ENCODE peak calls at places on chromosomes 11 and 22, in five cellular contexts. One of them, this sample, is unnamed. For H3K4me1, the result is how much of the 10 kb centered on the place peaks cover.

GRCh38 chr22:26722159-26722558 is 64.8 kb downstream of the MIAT start:
- DNase-seq in psoas muscle: no peak
- DNase-seq in A549: peak
- DNase-seq in tibial nerve: no peak
- DNase-seq in right lobe of liver: no peak
- DNase-seq in this sample: no peak

GRCh38 chr11:106280041-106280440 is 202.6 kb downstream of the AASDHPPT start:
- DNase-seq in psoas muscle: no peak
- DNase-seq in A549: no peak
- DNase-seq in tibial nerve: no peak
- DNase-seq in right lobe of liver: no peak
- DNase-seq in this sample: no peak

GRCh38 chr11:69052343-69053168 is 3.8 kb downstream of the TPCN2 start:
- DNase-seq in psoas muscle: no peak
- DNase-seq in A549: no peak
- DNase-seq in tibial nerve: no peak
- DNase-seq in right lobe of liver: no peak
- DNase-seq in this sample: peak

GRCh38 chr11:125950696-125951645 is 5.1 kb downstream of the VSIG10L2 start:
- DNase-seq in psoas muscle: peak
- DNase-seq in A549: no peak
- DNase-seq in tibial nerve: no peak
- DNase-seq in right lobe of liver: no peak
- DNase-seq in this sample: peak

GRCh38 chr22:18065256-18065655 is 12.5 kb upstream of the PEX26 start:
- DNase-seq in psoas muscle: no peak
- DNase-seq in A549: peak
- DNase-seq in tibial nerve: no peak
- DNase-seq in right lobe of liver: peak
- DNase-seq in this sample: no peak

GRCh38 chr11:249062-249461 is 12.3 kb downstream of the PSMD13 start:
- DNase-seq in psoas muscle: no peak
- DNase-seq in A549: no peak
- DNase-seq in tibial nerve: no peak
- DNase-seq in right lobe of liver: no peak
- DNase-seq in this sample: no peak

GRCh38 chr11:69353696-69354544 is 60.0 kb downstream of the MYEOV start:
- DNase-seq in psoas muscle: no peak
- DNase-seq in A549: no peak
- DNase-seq in tibial nerve: no peak
- DNase-seq in right lobe of liver: peak
- DNase-seq in this sample: peak

GRCh38 chr22:42872821-42873220 is 15.7 kb upstream of the ARFGAP3 start:
- DNase-seq in psoas muscle: no peak
- DNase-seq in A549: no peak
- DNase-seq in tibial nerve: no peak
- DNase-seq in right lobe of liver: no peak
- DNase-seq in this sample: no peak

GRCh38 chr22:47835726-47836125 is 1073.3 kb downstream of the TBC1D22A start:
- DNase-seq in psoas muscle: no peak
- DNase-seq in A549: peak
- DNase-seq in tibial nerve: no peak
- DNase-seq in right lobe of liver: no peak
- DNase-seq in this sample: no peak

GRCh38 chr11:96012086-96012824 is 88.3 kb upstream of the MTMR2 start:
- DNase-seq in psoas muscle: no peak
- DNase-seq in A549: peak
- DNase-seq in tibial nerve: peak
- DNase-seq in right lobe of liver: no peak
- DNase-seq in this sample: no peak

GRCh38 chr11:60265373-60266214 is 14.9 kb upstream of the MS4A4A start:
- DNase-seq in psoas muscle: no peak
- DNase-seq in A549: peak
- DNase-seq in tibial nerve: no peak
- DNase-seq in right lobe of liver: no peak
- DNase-seq in this sample: no peak

GRCh38 chr11:104547996-104548661 is 350.1 kb downstream of the CASP12 start:
- DNase-seq in psoas muscle: no peak
- DNase-seq in A549: no peak
- DNase-seq in tibial nerve: no peak
- DNase-seq in right lobe of liver: no peak
- DNase-seq in this sample: no peak

GRCh38 chr11:118734031-118734430 is 54.6 kb upstream of the TREH start:
- DNase-seq in psoas muscle: no peak
- DNase-seq in A549: no peak
- DNase-seq in tibial nerve: no peak
- DNase-seq in right lobe of liver: no peak
- DNase-seq in this sample: no peak

GRCh38 chr11:86041975-86042378 is 26.9 kb downstream of the PICALM start:
- DNase-seq in psoas muscle: no peak
- DNase-seq in A549: peak
- DNase-seq in tibial nerve: peak
- DNase-seq in right lobe of liver: no peak
- DNase-seq in this sample: peak

GRCh38 chr11:47378011-47378835 is at the start of gene SPI1:
- DNase-seq in psoas muscle: peak
- DNase-seq in A549: no peak
- DNase-seq in tibial nerve: no peak
- DNase-seq in right lobe of liver: peak
- DNase-seq in this sample: no peak

GRCh38 chr11:90722552-90723190 is 499.8 kb upstream of the CHORDC1 start:
- DNase-seq in psoas muscle: no peak
- DNase-seq in A549: peak
- DNase-seq in tibial nerve: no peak
- DNase-seq in right lobe of liver: no peak
- DNase-seq in this sample: no peak

GRCh38 chr11:9754041-9754471 is 90.2 kb downstream of the SWAP70 start:
- DNase-seq in psoas muscle: no peak
- DNase-seq in A549: no peak
- DNase-seq in tibial nerve: no peak
- DNase-seq in right lobe of liver: no peak
- DNase-seq in this sample: no peak

GRCh38 chr22:33397381-33397907 is 339.3 kb upstream of the SYN3 start:
- DNase-seq in psoas muscle: no peak
- DNase-seq in A549: no peak
- DNase-seq in tibial nerve: no peak
- DNase-seq in right lobe of liver: no peak
- DNase-seq in this sample: no peak

GRCh38 chr11:111063711-111064110 is 181.8 kb upstream of the POU2AF2 start:
- DNase-seq in psoas muscle: no peak
- DNase-seq in A549: no peak
- DNase-seq in tibial nerve: no peak
- DNase-seq in right lobe of liver: no peak
- DNase-seq in this sample: no peak

GRCh38 chr22:45511847-45512261 is 9.2 kb downstream of the FBLN1 start:
- DNase-seq in psoas muscle: peak
- DNase-seq in A549: no peak
- DNase-seq in tibial nerve: peak
- DNase-seq in right lobe of liver: no peak
- DNase-seq in this sample: peak

GRCh38 chr11:115656684-115657083 is 152.5 kb upstream of the CADM1 start:
- DNase-seq in psoas muscle: no peak
- DNase-seq in A549: peak
- DNase-seq in tibial nerve: no peak
- DNase-seq in right lobe of liver: peak
- DNase-seq in this sample: no peak

GRCh38 chr11:6526411-6527135 is 29.5 kb downstream of the DNHD1 start:
- DNase-seq in psoas muscle: no peak
- DNase-seq in A549: no peak
- DNase-seq in tibial nerve: no peak
- DNase-seq in right lobe of liver: no peak
- DNase-seq in this sample: no peak

GRCh38 chr11:100827934-100828661 is 141.0 kb downstream of the ARHGAP42 start:
- DNase-seq in psoas muscle: no peak
- DNase-seq in A549: peak
- DNase-seq in tibial nerve: no peak
- DNase-seq in right lobe of liver: no peak
- DNase-seq in this sample: peak

GRCh38 chr22:46763051-46763705 is 728 bp downstream of the TBC1D22A start:
- DNase-seq in psoas muscle: peak
- DNase-seq in A549: no peak
- DNase-seq in tibial nerve: peak
- DNase-seq in right lobe of liver: no peak
- DNase-seq in this sample: no peak

DNA sequence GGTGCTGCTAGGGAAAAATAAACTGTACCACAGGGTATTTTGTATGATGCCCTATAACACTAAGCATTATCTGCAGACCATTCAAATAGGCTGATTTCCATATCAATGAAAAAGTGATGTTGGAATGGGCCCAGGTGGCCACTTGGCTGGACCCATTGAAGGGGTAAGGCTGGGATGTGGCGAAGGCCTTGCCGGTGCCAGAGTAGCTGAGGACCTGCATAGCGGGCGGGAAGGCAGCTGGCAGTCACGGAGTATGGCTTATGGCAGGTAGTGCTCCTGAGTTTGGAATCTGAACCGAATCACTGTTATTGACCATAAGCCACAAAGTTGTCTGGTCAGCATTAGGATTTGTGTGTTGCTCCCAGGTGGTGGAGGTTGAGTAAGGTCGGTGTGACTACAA is 131.0 kb downstream of the MICAL2 start:
- DNase-seq in psoas muscle: no peak
- DNase-seq in A549: no peak
- DNase-seq in tibial nerve: no peak
- DNase-seq in right lobe of liver: peak
- DNase-seq in this sample: no peak
- H3K4me1 ChIP-seq in psoas muscle: under half
- H3K4me1 ChIP-seq in A549: under half
- H3K4me1 ChIP-seq in tibial nerve: under half
- H3K4me1 ChIP-seq in right lobe of liver: under half
- H3K4me1 ChIP-seq in this sample: under half

GRCh38 chr11:34263462-34264186 is 94.2 kb downstream of the ABTB2 start:
- DNase-seq in psoas muscle: peak
- DNase-seq in A549: peak
- DNase-seq in tibial nerve: no peak
- DNase-seq in right lobe of liver: peak
- DNase-seq in this sample: peak
- H3K4me1 ChIP-seq in psoas muscle: under half
- H3K4me1 ChIP-seq in A549: half or more
- H3K4me1 ChIP-seq in tibial nerve: under half
- H3K4me1 ChIP-seq in right lobe of liver: under half
- H3K4me1 ChIP-seq in this sample: under half

GRCh38 chr11:46108752-46109151 is 12.5 kb downstream of the PHF21A start:
- DNase-seq in psoas muscle: no peak
- DNase-seq in A549: no peak
- DNase-seq in tibial nerve: no peak
- DNase-seq in right lobe of liver: no peak
- DNase-seq in this sample: no peak
- H3K4me1 ChIP-seq in psoas muscle: half or more
- H3K4me1 ChIP-seq in A549: under half
- H3K4me1 ChIP-seq in tibial nerve: under half
- H3K4me1 ChIP-seq in right lobe of liver: under half
- H3K4me1 ChIP-seq in this sample: under half

GRCh38 chr22:41305646-41306045 is 4.3 kb downstream of the ZC3H7B start:
- DNase-seq in psoas muscle: peak
- DNase-seq in A549: peak
- DNase-seq in tibial nerve: no peak
- DNase-seq in right lobe of liver: no peak
- DNase-seq in this sample: no peak

GRCh38 chr22:41308054-41308453 is 6.7 kb downstream of the ZC3H7B start:
- DNase-seq in psoas muscle: peak
- DNase-seq in A549: no peak
- DNase-seq in tibial nerve: no peak
- DNase-seq in right lobe of liver: no peak
- DNase-seq in this sample: no peak

GRCh38 chr22:41311487-41311886 is 10.2 kb downstream of the ZC3H7B start:
- DNase-seq in psoas muscle: no peak
- DNase-seq in A549: no peak
- DNase-seq in tibial nerve: no peak
- DNase-seq in right lobe of liver: no peak
- DNase-seq in this sample: no peak

GRCh38 chr22:41310336-41310735 is 9.0 kb downstream of the ZC3H7B start:
- DNase-seq in psoas muscle: no peak
- DNase-seq in A549: no peak
- DNase-seq in tibial nerve: no peak
- DNase-seq in right lobe of liver: no peak
- DNase-seq in this sample: no peak

GRCh38 chr22:41308544-41308947 is 7.2 kb downstream of the ZC3H7B start:
- DNase-seq in psoas muscle: peak
- DNase-seq in A549: no peak
- DNase-seq in tibial nerve: no peak
- DNase-seq in right lobe of liver: peak
- DNase-seq in this sample: no peak
- H3K4me1 ChIP-seq in psoas muscle: under half
- H3K4me1 ChIP-seq in A549: under half
- H3K4me1 ChIP-seq in tibial nerve: under half
- H3K4me1 ChIP-seq in right lobe of liver: under half
- H3K4me1 ChIP-seq in this sample: under half

GRCh38 chr22:30290318-30290678 is 993 bp upstream of the CASTOR1 start:
- DNase-seq in psoas muscle: no peak
- DNase-seq in A549: no peak
- DNase-seq in tibial nerve: no peak
- DNase-seq in right lobe of liver: no peak
- DNase-seq in this sample: no peak

GRCh38 chr22:30288414-30289125 is 735 bp downstream of the CASTOR1 start:
- DNase-seq in psoas muscle: no peak
- DNase-seq in A549: peak
- DNase-seq in tibial nerve: no peak
- DNase-seq in right lobe of liver: no peak
- DNase-seq in this sample: peak

GRCh38 chr22:30289126-30289979 is at the start of gene CASTOR1:
- DNase-seq in psoas muscle: peak
- DNase-seq in A549: peak
- DNase-seq in tibial nerve: peak
- DNase-seq in right lobe of liver: peak
- DNase-seq in this sample: peak

GRCh38 chr22:30290679-30291333 is 1.5 kb upstream of the CASTOR1 start:
- DNase-seq in psoas muscle: peak
- DNase-seq in A549: no peak
- DNase-seq in tibial nerve: peak
- DNase-seq in right lobe of liver: peak
- DNase-seq in this sample: peak

DNA sequence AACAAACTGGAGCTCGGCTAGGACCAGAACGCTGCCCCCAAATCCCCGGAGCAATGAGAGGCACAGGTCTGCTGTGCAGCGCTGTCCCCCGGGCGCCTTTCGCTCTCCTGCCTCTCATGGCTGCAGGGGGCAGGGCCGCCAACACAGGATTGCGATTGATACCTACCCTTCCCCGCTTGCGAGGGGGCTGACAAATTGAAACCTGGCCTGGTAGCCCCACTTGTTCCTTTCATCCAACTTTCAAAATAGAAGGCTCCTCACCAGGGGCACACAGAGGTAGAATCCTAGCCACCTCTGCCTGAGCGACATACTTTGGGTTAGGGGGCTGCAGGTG is 642 bp upstream of the CASTOR1 start:
- DNase-seq in psoas muscle: no peak
- DNase-seq in A549: no peak
- DNase-seq in tibial nerve: no peak
- DNase-seq in right lobe of liver: no peak
- DNase-seq in this sample: no peak
- H3K4me1 ChIP-seq in psoas muscle: under half
- H3K4me1 ChIP-seq in A549: under half
- H3K4me1 ChIP-seq in tibial nerve: under half
- H3K4me1 ChIP-seq in right lobe of liver: under half
- H3K4me1 ChIP-seq in this sample: under half

This sample was measured in pancreas.